ENCODE peak calls at places on chromosome 16, in five cellular contexts. P is T1000; G is stimulated activated CD4-positive, alpha-beta T cell treated with anti-CD3 and anti-CD28 coated beads, Interleukin-4, amount 100 ng/mL, for 4 hours; M is AG10803; L is foreskin fibroblast. S is an unnamed sample.

GRCh38 chr16:49411121-49411970 is 37.7 kb downstream of the C16orf78 start:
- DNase-seq in M (no peak), P (no peak), L (no peak), G (no peak), S (no peak)

GRCh38 chr16:87123356-87124001 is 193.7 kb downstream of the C16orf95 start:
- DNase-seq in L (no peak), P (no peak), M (no peak), G (no peak), S (no peak)

GRCh38 chr16:82936941-82937551 is 310.3 kb downstream of the CDH13 start:
- DNase-seq in M (peak), G (no peak), P (no peak), L (peak), S (peak)

GRCh38 chr16:81449899-81450608 is 5.4 kb downstream of the CMIP start:
- DNase-seq in P (no peak), G (no peak), M (no peak), L (no peak), S (no peak)

GRCh38 chr16:59593256-59593655 is 859.1 kb upstream of the GOT2 start:
- DNase-seq in G (no peak), L (peak), P (no peak), M (peak), S (peak)

GRCh38 chr16:30335598-30336474 is 19.3 kb downstream of the CD2BP2 start:
- DNase-seq in G (no peak), M (peak), L (peak), P (peak), S (peak)

GRCh38 chr16:86984975-86985655 is 332.1 kb downstream of the C16orf95 start:
- DNase-seq in G (no peak), P (no peak), M (peak), L (peak), S (no peak)

GRCh38 chr16:2473425-2473926 is 1.5 kb upstream of the TBC1D24 start:
- DNase-seq in P (no peak), M (no peak), L (no peak), G (peak), S (no peak)

GRCh38 chr16:5077304-5077703 is 5.7 kb downstream of the ALG1 start:
- DNase-seq in G (no peak), M (no peak), L (no peak), P (no peak), S (no peak)

GRCh38 chr16:2511128-2511785 is 2.5 kb upstream of the ATP6V0C start:
- DNase-seq in L (peak), M (peak), P (peak), G (no peak), S (peak)